ENCODE peak calls at places on chromosomes 6 and 20, in seven cellular contexts. E is tibial artery; J is body of pancreas; L is CD8-positive, alpha-beta T cell; Z is ovary; T is stomach; B is pancreas. K is an unnamed sample.

GRCh38 chr6:131199568-131200272 is 64.5 kb downstream of the AKAP7 start:
- DNase-seq in E (no peak), J (peak; percentile 34), L (peak; percentile 51), Z (no peak), T (peak; percentile 34), B (no peak), K (no peak)

GRCh38 chr6:72580281-72580940 is 41.5 kb upstream of the KCNQ5 start:
- DNase-seq in E (peak; percentile 20), J (peak; percentile 68), L (no peak), Z (no peak), T (no peak), B (no peak), K (no peak)

GRCh38 chr6:69735029-69735428 is 61.8 kb downstream of the LMBRD1 start:
- DNase-seq in E (no peak), J (no peak), L (no peak), Z (no peak), T (no peak), B (no peak), K (no peak)

GRCh38 chr6:501891-502601 is 110.5 kb downstream of the IRF4 start:
- DNase-seq in E (no peak), J (no peak), L (peak; percentile 16), Z (no peak), T (no peak), B (no peak), K (no peak)

GRCh38 chr6:169960531-169960890 is 209.1 kb downstream of the ERMARD start:
- DNase-seq in E (peak; percentile 11), J (peak; percentile 5), L (no peak), Z (no peak), T (peak; percentile 24), B (peak; percentile 51), K (peak; percentile 42)

GRCh38 chr6:22350109-22350508 is 53.3 kb upstream of the PRL start:
- DNase-seq in E (no peak), J (no peak), L (no peak), Z (no peak), T (no peak), B (no peak), K (no peak)

GRCh38 chr6:150373260-150373701 is 4.5 kb downstream of the IYD start:
- DNase-seq in E (peak; percentile 34), J (no peak), L (no peak), Z (no peak), T (no peak), B (no peak), K (peak; percentile 64)

GRCh38 chr6:121851056-121851455 is 415.6 kb downstream of the GJA1 start:
- DNase-seq in E (no peak), J (no peak), L (no peak), Z (no peak), T (no peak), B (no peak), K (no peak)

GRCh38 chr6:4940416-4940815 is 63.4 kb downstream of the RPP40 start:
- DNase-seq in E (no peak), J (no peak), L (no peak), Z (no peak), T (no peak), B (no peak), K (no peak)

GRCh38 chr6:2622683-2623082 is 128.0 kb downstream of the MYLK4 start:
- DNase-seq in E (no peak), J (no peak), L (no peak), Z (no peak), T (no peak), B (no peak), K (no peak)

GRCh38 chr6:168939041-168939440 is 314.6 kb downstream of the THBS2 start:
- DNase-seq in E (no peak), J (no peak), L (no peak), Z (no peak), T (no peak), B (no peak), K (no peak)

GRCh38 chr6:169968541-169969270 is 217.3 kb downstream of the ERMARD start:
- DNase-seq in E (no peak), J (peak; percentile 7), L (no peak), Z (no peak), T (peak; percentile 26), B (peak; percentile 43), K (peak; percentile 42)

GRCh38 chr6:168871535-168872106 is 382.0 kb downstream of the THBS2 start:
- DNase-seq in E (no peak), J (peak; percentile 48), L (no peak), Z (no peak), T (peak; percentile 44), B (no peak), K (no peak)

GRCh38 chr20:41169791-41170351 is 32.5 kb downstream of the PLCG1 start:
- DNase-seq in E (peak; percentile 19), J (no peak), L (no peak), Z (peak; percentile 14), T (no peak), B (peak; percentile 42), K (no peak)

GRCh38 chr20:1423625-1424106 is 30.8 kb upstream of the FKBP1A start:
- DNase-seq in E (no peak), J (peak; percentile 63), L (no peak), Z (no peak), T (peak; percentile 77), B (no peak), K (no peak)

GRCh38 chr20:15199698-15200097 is 862.3 kb upstream of the FLRT3 start:
- DNase-seq in E (no peak), J (no peak), L (no peak), Z (no peak), T (no peak), B (no peak), K (no peak)

GRCh38 chr6:20811112-20811746 is 277.0 kb downstream of the CDKAL1 start:
- DNase-seq in E (no peak), J (no peak), L (no peak), Z (no peak), T (no peak), B (no peak), K (no peak)

DNA sequence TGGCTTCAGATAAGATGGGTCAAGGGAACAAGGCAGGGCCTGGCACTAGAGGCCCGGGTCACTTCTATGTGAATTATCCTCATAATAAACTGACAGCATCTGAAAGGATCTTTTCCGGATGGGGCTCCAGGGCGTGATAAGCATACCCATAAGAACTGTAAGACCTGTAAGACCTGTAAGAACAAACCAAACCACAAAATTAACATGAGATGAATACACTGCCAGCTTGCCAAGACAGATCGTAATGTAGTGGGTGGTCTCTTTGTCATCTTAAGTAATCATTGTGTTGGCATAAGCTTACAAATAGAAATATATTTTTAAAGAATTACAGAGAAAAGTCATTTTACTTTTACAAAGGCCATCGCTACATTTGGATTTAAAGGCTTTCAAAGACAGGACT is 335.0 kb downstream of the RFPL4B start:
- DNase-seq in E (no peak), J (no peak), L (no peak), Z (no peak), T (no peak), B (no peak), K (no peak)
- H3K36me3 ChIP-seq in E (no peaks in the 10 kb centered on the region), J (no peaks in the 10 kb centered on the region), L (no peaks in the 10 kb centered on the region), Z (no peaks in the 10 kb centered on the region), T (no peaks in the 10 kb centered on the region), B (no peaks in the 10 kb centered on the region), K (no peaks in the 10 kb centered on the region)

GRCh38 chr6:8991844-8992243 is 556.5 kb upstream of the SLC35B3 start:
- DNase-seq in E (no peak), J (no peak), L (no peak), Z (no peak), T (no peak), B (no peak), K (no peak)

GRCh38 chr6:8990075-8990474 is 554.7 kb upstream of the SLC35B3 start:
- DNase-seq in E (no peak), J (no peak), L (no peak), Z (no peak), T (no peak), B (no peak), K (no peak)

GRCh38 chr6:8995156-8995555 is 559.8 kb upstream of the SLC35B3 start:
- DNase-seq in E (no peak), J (no peak), L (no peak), Z (no peak), T (no peak), B (no peak), K (no peak)

DNA sequence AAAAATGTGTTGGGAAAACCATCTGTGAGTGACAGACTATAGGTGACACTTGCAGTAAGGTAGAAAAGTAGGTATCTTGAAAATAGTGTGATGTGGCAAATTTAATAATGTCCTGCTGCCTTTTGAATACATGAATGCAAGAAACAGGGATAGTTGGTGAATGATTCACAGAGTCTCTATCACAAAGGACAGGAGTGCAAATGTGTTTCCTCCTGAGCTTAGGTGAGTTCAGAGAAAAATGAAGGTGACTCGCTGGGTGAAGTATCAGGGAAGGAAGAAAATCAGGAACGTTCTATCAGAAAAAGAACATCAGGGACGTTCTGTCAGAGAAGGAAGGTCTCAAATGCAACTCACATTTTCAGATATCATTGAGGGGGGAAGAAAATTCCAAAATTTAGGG is 557.8 kb upstream of the SLC35B3 start:
- DNase-seq in E (no peak), J (no peak), L (no peak), Z (no peak), T (no peak), B (no peak), K (no peak)
- H3K4me3 ChIP-seq in E (no peak overlapping the region), J (no peak overlapping the region), L (no peak overlapping the region), Z (no peak overlapping the region), T (no peak overlapping the region), B (no peak overlapping the region), K (no peak overlapping the region)

DNA sequence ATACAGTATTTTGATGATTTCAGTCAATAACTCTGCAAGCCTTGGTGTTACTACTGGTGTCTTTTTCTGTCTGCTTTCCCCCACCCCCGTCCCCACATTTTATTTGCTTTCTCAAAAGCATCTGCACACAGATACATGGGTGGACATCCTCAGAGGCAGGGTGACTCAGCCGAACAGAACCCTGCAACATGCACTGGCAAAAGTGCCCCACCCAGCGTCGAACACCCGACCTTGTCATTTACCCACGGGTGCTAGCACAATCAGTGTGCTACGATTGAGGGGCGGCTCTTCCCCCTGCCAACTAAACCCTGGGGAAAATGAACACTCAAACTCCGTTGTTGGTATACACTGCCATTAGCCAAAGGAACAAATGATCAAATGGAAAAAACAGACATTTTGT is 115.9 kb upstream of the NAA20 start:
- DNase-seq in E (no peak), J (no peak), L (no peak), Z (no peak), T (no peak), B (no peak), K (no peak)
- TF ChIP-seq CTCF in E (no peak), J (no peak), L (no peak), Z (no peak), T (no peak), B (no peak), K (no peak)

DNA sequence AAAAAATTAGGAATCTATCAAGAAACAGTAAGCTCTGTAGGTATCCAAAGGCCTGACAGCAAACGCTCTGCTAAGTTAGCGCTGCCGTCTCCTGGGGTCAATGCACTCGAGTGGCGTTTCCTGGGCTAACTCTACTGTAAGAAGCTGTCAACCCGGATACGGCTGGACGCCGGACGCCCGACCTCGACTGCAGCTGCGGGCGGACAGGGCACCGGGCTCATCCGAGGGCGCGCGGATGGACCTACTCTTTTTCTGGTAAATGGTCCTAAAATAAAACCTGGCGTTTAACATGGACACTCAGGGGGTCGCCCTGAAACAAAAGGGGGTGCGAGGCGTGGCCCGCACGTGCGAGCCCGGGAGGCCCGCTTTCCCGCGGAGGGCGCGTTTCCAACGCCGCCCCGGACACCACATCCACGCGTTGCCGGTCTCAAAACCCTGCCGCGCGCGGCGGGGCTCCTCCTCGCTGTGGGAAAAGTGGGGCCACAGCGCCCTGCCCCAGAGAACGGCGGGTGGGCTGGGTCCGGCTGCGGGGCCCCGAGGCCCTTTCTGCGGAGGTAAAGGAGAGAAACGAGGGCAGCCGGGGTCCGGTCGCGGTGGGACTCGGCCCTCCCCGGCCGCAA is 535 bp downstream of the TCP1 start:
- DNase-seq in E (peak; percentile 49), J (peak; percentile 68), L (peak; percentile 11), Z (peak; percentile 31), T (peak; percentile 59), B (peak; percentile 80), K (peak; percentile 60)
- H3K36me3 ChIP-seq in E (peaks cover 40% of the 10 kb centered on the region), J (no peaks in the 10 kb centered on the region), L (peaks cover 28% of the 10 kb centered on the region), Z (no peaks in the 10 kb centered on the region), T (peaks cover 21% of the 10 kb centered on the region), B (peaks cover 9% of the 10 kb centered on the region), K (peaks cover 53% of the 10 kb centered on the region)